ENCODE peak calls at places on chromosomes 7 and 10, in nine cellular contexts. S is uterus, T is transverse colon, D is erythroblast, R is heart left ventricle, I is esophagus squamous epithelium, G is A549, N is sigmoid colon, X is ovary. J is an unnamed sample.

GRCh38 chr7:73749931-73750776 is 11.6 kb upstream of the ABHD11 start:
- DNase-seq in R (peak; percentile 19), D (no peak), T (peak; percentile 66), G (no peak), I (no peak), X (no peak), S (no peak), N (no peak), J (no peak)

GRCh38 chr7:155342313-155342712 is 44.6 kb downstream of the INSIG1 start:
- DNase-seq in X (no peak), R (no peak), D (no peak), I (no peak), G (no peak), N (peak; percentile 40), T (no peak), S (no peak), J (no peak)

GRCh38 chr7:46776790-46777189 is 805.1 kb downstream of the TNS3 start:
- DNase-seq in I (no peak), N (no peak), S (no peak), T (no peak), D (peak; percentile 1), G (no peak), R (no peak), X (no peak), J (no peak)

GRCh38 chr7:46764100-46764941 is 817.6 kb downstream of the TNS3 start:
- DNase-seq in I (no peak), G (peak; percentile 88), S (peak; percentile 65), D (no peak), N (peak; percentile 72), T (no peak), X (no peak), R (no peak), J (peak; percentile 44)

GRCh38 chr10:97854735-97855134 is 5.1 kb downstream of the GOLGA7B start:
- DNase-seq in N (no peak), S (no peak), D (no peak), I (no peak), R (no peak), X (no peak), G (no peak), T (no peak), J (no peak)

GRCh38 chr7:71372991-71373390 is 241.0 kb downstream of the GALNT17 start:
- DNase-seq in G (no peak), X (no peak), I (no peak), T (no peak), D (no peak), N (no peak), R (no peak), S (no peak), J (no peak)

GRCh38 chr7:50646069-50646468 is 80.9 kb upstream of the DDC start:
- DNase-seq in N (no peak), I (no peak), R (no peak), D (no peak), T (no peak), G (no peak), X (no peak), S (no peak), J (no peak)

GRCh38 chr7:105388373-105389089 is at the start of gene SRPK2:
- DNase-seq in S (peak; percentile 68), N (peak; percentile 88), T (peak; percentile 84), G (peak; percentile 81), D (peak; percentile 69), R (peak; percentile 91), I (no peak), X (peak; percentile 82), J (peak; percentile 84)

GRCh38 chr7:50803359-50804337 is 21.0 kb upstream of the GRB10 start:
- DNase-seq in D (no peak), I (no peak), G (peak; percentile 63), S (no peak), N (no peak), T (no peak), X (no peak), R (no peak), J (no peak)

GRCh38 chr7:134703241-134703594 is 56.6 kb downstream of the BPGM start:
- DNase-seq in S (no peak), N (no peak), R (no peak), X (no peak), I (no peak), T (no peak), G (no peak), D (no peak), J (no peak)

GRCh38 chr7:157001920-157002818 is 8.3 kb downstream of the MNX1 start:
- DNase-seq in T (no peak), I (no peak), G (no peak), D (no peak), S (no peak), X (no peak), R (no peak), N (no peak), J (no peak)

GRCh38 chr10:49611815-49612512 is 1.9 kb downstream of the SLC18A3 start:
- DNase-seq in T (no peak), R (no peak), G (no peak), N (peak; percentile 38), I (no peak), D (no peak), S (no peak), X (no peak), J (no peak)

GRCh38 chr7:30925117-30925516 is 13.5 kb downstream of the AQP1 start:
- DNase-seq in X (no peak), G (no peak), N (no peak), I (no peak), S (no peak), R (no peak), D (no peak), T (no peak), J (peak; percentile 16)

GRCh38 chr7:139995034-139995915 is 67.5 kb downstream of the PARP12 start:
- DNase-seq in R (no peak), D (no peak), S (peak; percentile 30), N (no peak), G (no peak), T (no peak), I (no peak), X (no peak), J (peak; percentile 85)

GRCh38 chr10:50417906-50418697 is 166.8 kb upstream of the ASAH2 start:
- DNase-seq in I (peak; percentile 19), G (peak; percentile 92), T (peak; percentile 63), N (peak; percentile 81), R (peak; percentile 88), S (peak; percentile 51), X (peak; percentile 65), D (peak; percentile 90), J (peak; percentile 62)

GRCh38 chr7:66739477-66739876 is 1.1 kb upstream of the RABGEF1 start:
- DNase-seq in T (no peak), D (no peak), G (no peak), I (no peak), X (no peak), S (no peak), N (no peak), R (no peak), J (no peak)

GRCh38 chr7:47536705-47537611 is 45.0 kb downstream of the TNS3 start:
- DNase-seq in I (no peak), X (peak; percentile 73), R (peak; percentile 75), G (no peak), D (no peak), T (peak; percentile 59), S (peak; percentile 75), N (peak; percentile 80), J (peak; percentile 59)

GRCh38 chr10:98425511-98426352 is 10.8 kb upstream of the PYROXD2 start:
- DNase-seq in X (no peak), G (peak; percentile 64), T (peak; percentile 56), S (no peak), I (no peak), N (peak; percentile 62), R (no peak), D (peak; percentile 86), J (peak; percentile 53)

GRCh38 chr7:115340828-115341227 is 418.9 kb downstream of the MDFIC start:
- DNase-seq in G (peak; percentile 56), S (no peak), T (no peak), D (no peak), I (no peak), N (no peak), X (no peak), R (no peak), J (no peak)

GRCh38 chr7:101386558-101387199 is 24.0 kb downstream of the COL26A1 start:
- DNase-seq in I (no peak), S (no peak), G (no peak), D (no peak), X (no peak), R (no peak), T (no peak), N (no peak), J (no peak)

GRCh38 chr7:151518105-151518780 is 1.5 kb downstream of the RHEB start:
- DNase-seq in G (peak; percentile 54), I (no peak), T (peak; percentile 75), S (peak; percentile 62), X (peak; percentile 67), D (peak; percentile 77), N (peak; percentile 91), R (peak; percentile 77), J (peak; percentile 33)
- TF ChIP-seq POLR2A in G (no peak), I (no peak), T (peak; percentile 62), S (no peak), X (no peak), D (no peak), N (no peak), R (peak; percentile 31), J (no peak)

DNA sequence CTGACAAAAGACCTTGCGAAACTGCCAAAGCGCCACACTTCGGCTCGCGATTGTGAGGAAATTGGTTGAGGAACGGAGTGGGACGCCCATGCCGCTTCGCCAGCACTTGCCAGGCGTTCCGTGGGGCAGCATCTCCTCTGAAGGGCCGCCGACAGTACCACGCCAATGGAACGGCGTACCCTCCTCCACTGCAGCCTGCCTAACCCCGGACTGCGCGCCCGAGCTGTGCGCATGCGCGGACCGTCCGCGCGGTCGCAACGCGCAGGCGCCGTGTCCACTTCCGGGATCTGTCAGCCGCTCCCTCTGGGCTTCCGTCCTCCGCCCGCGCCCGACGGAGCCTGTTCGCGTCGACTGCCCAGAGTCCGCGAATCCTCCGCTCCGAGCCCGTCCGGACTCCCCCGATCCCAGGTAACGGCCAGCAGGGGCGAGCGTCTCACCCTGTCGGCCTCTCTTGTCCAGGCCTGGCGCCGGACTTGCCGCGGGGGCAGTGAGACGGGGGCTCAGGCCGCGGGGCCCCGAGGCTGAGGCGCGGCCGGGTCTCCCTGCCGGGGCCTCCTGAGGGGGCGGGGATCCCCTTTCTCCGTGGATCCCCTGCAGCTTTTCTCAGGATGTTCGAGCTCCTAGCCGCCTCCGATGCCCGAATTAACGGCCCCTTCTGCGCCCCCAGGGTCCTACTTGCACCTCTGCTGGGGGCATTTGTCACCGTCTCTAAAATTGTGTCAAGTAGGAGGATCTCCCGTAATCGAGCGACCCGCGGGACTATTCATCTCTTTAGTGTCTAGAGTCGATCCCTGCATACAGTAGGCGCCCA is at the start of gene ARPC1A:
- DNase-seq in D (peak; percentile 97), N (peak; percentile 95), S (peak; percentile 86), R (peak; percentile 96), G (peak; percentile 92), X (peak; percentile 94), I (peak; percentile 21), T (peak; percentile 94), J (peak; percentile 92)
- TF ChIP-seq POLR2A in D (peak; percentile 96), N (peak; percentile 76), S (peak; percentile 76), R (peak; percentile 80), G (peak; percentile 98), X (peak; percentile 70), I (peak; percentile 89), T (peak; percentile 89), J (no peak)

GRCh38 chr10:133235265-133235664 is 2.4 kb upstream of the VENTX start:
- DNase-seq in S (no peak), D (peak; percentile 30), N (no peak), G (no peak), I (no peak), X (no peak), T (no peak), R (no peak), J (no peak)
- TF ChIP-seq POLR2A in S (no peak), D (no peak), N (no peak), G (no peak), I (no peak), X (no peak), T (no peak), R (no peak), J (no peak)

GRCh38 chr10:92290837-92291609 is at the start of the genes CPEB3 and MARCHF5:
- DNase-seq in S (peak; percentile 96), D (peak; percentile 98), X (peak; percentile 96), I (peak; percentile 74), R (peak; percentile 98), G (peak; percentile 97), N (peak; percentile 98), T (peak; percentile 97), J (peak; percentile 98)
- TF ChIP-seq POLR2A in S (peak; percentile 83), D (peak; percentile 84), X (peak; percentile 90), I (peak; percentile 85), R (peak; percentile 79), G (peak; percentile 55), N (peak; percentile 72), T (peak; percentile 76), J (no peak)